ENCODE peak calls at places on chromosome X, in five cellular contexts. One of them, this sample, is unnamed.

GRCh38 chrX:100328342-100328741 is 81.7 kb downstream of the PCDH19 start:
- DNase-seq in glutamatergic neuron: no peak
- DNase-seq in left lung: no peak
- DNase-seq in stomach: no peak
- DNase-seq in fibroblast of lung: no peak
- DNase-seq in this sample: no peak

GRCh38 chrX:54999717-55000598 is at the start of gene APEX2:
- DNase-seq in glutamatergic neuron: peak; percentile 83
- DNase-seq in left lung: peak; percentile 92
- DNase-seq in stomach: peak; percentile 89
- DNase-seq in fibroblast of lung: peak; percentile 92
- DNase-seq in this sample: peak; percentile 91

GRCh38 chrX:1778817-1779216 is 164.0 kb downstream of the ASMT start:
- DNase-seq in glutamatergic neuron: no peak
- DNase-seq in left lung: no peak
- DNase-seq in stomach: no peak
- DNase-seq in fibroblast of lung: no peak
- DNase-seq in this sample: no peak

GRCh38 chrX:85244411-85245210 is 820 bp downstream of the ZNF711 start:
- DNase-seq in glutamatergic neuron: peak; percentile 28
- DNase-seq in left lung: no peak
- DNase-seq in stomach: no peak
- DNase-seq in fibroblast of lung: peak; percentile 23
- DNase-seq in this sample: peak; percentile 40

GRCh38 chrX:45050558-45050957 is 150.1 kb downstream of the DIPK2B start:
- DNase-seq in glutamatergic neuron: no peak
- DNase-seq in left lung: no peak
- DNase-seq in stomach: no peak
- DNase-seq in fibroblast of lung: no peak
- DNase-seq in this sample: no peak

GRCh38 chrX:100995469-100995868 is 26.0 kb downstream of the ARL13A start:
- DNase-seq in glutamatergic neuron: no peak
- DNase-seq in left lung: no peak
- DNase-seq in stomach: no peak
- DNase-seq in fibroblast of lung: peak; percentile 56
- DNase-seq in this sample: no peak

GRCh38 chrX:9842541-9842940 is 56.3 kb downstream of the SHROOM2 start:
- DNase-seq in glutamatergic neuron: no peak
- DNase-seq in left lung: no peak
- DNase-seq in stomach: no peak
- DNase-seq in fibroblast of lung: no peak
- DNase-seq in this sample: no peak

GRCh38 chrX:111490683-111491082 is 20.8 kb upstream of the SERTM2 start:
- DNase-seq in glutamatergic neuron: no peak
- DNase-seq in left lung: no peak
- DNase-seq in stomach: no peak
- DNase-seq in fibroblast of lung: no peak
- DNase-seq in this sample: no peak

GRCh38 chrX:45749375-45749774 is 548.7 kb upstream of the DIPK2B start:
- DNase-seq in glutamatergic neuron: no peak
- DNase-seq in left lung: no peak
- DNase-seq in stomach: no peak
- DNase-seq in fibroblast of lung: peak; percentile 50
- DNase-seq in this sample: no peak

GRCh38 chrX:17183566-17183965 is 191.4 kb upstream of the NHS start:
- DNase-seq in glutamatergic neuron: no peak
- DNase-seq in left lung: no peak
- DNase-seq in stomach: no peak
- DNase-seq in fibroblast of lung: no peak
- DNase-seq in this sample: no peak

GRCh38 chrX:9980927-9981326 is 13.8 kb downstream of the CLDN34 start:
- DNase-seq in glutamatergic neuron: no peak
- DNase-seq in left lung: no peak
- DNase-seq in stomach: no peak
- DNase-seq in fibroblast of lung: no peak
- DNase-seq in this sample: no peak

GRCh38 chrX:15606064-15606590 is 5.4 kb upstream of the ACE2 start:
- DNase-seq in glutamatergic neuron: no peak
- DNase-seq in left lung: no peak
- DNase-seq in stomach: no peak
- DNase-seq in fibroblast of lung: no peak
- DNase-seq in this sample: no peak

GRCh38 chrX:11180571-11180970 is 69.4 kb downstream of the HCCS start:
- DNase-seq in glutamatergic neuron: no peak
- DNase-seq in left lung: no peak
- DNase-seq in stomach: no peak
- DNase-seq in fibroblast of lung: peak; percentile 14
- DNase-seq in this sample: no peak

GRCh38 chrX:151239748-151240147 is 63.4 kb downstream of the GPR50 start:
- DNase-seq in glutamatergic neuron: no peak
- DNase-seq in left lung: no peak
- DNase-seq in stomach: no peak
- DNase-seq in fibroblast of lung: no peak
- DNase-seq in this sample: no peak

GRCh38 chrX:154730271-154730883 is 20.5 kb downstream of the GAB3 start:
- DNase-seq in glutamatergic neuron: no peak
- DNase-seq in left lung: no peak
- DNase-seq in stomach: no peak
- DNase-seq in fibroblast of lung: peak; percentile 88
- DNase-seq in this sample: no peak

GRCh38 chrX:37921758-37922157 is 74.4 kb upstream of the DYNLT3 start:
- DNase-seq in glutamatergic neuron: no peak
- DNase-seq in left lung: no peak
- DNase-seq in stomach: no peak
- DNase-seq in fibroblast of lung: peak; percentile 8
- DNase-seq in this sample: no peak

GRCh38 chrX:16319929-16320328 is 152.6 kb downstream of the MAGEB17 start:
- DNase-seq in glutamatergic neuron: no peak
- DNase-seq in left lung: no peak
- DNase-seq in stomach: no peak
- DNase-seq in fibroblast of lung: peak; percentile 16
- DNase-seq in this sample: no peak

GRCh38 chrX:18674788-18675735 is 3.2 kb upstream of the RS1 start:
- DNase-seq in glutamatergic neuron: peak; percentile 76
- DNase-seq in left lung: peak; percentile 74
- DNase-seq in stomach: peak; percentile 74
- DNase-seq in fibroblast of lung: peak; percentile 75
- DNase-seq in this sample: peak; percentile 90

GRCh38 chrX:139759637-139760036 is 51.7 kb upstream of the MCF2 start:
- DNase-seq in glutamatergic neuron: no peak
- DNase-seq in left lung: no peak
- DNase-seq in stomach: no peak
- DNase-seq in fibroblast of lung: peak; percentile 44
- DNase-seq in this sample: no peak

GRCh38 chrX:2135421-2135820 is 365.4 kb downstream of the DHRSX start:
- DNase-seq in glutamatergic neuron: no peak
- DNase-seq in left lung: no peak
- DNase-seq in stomach: no peak
- DNase-seq in fibroblast of lung: no peak
- DNase-seq in this sample: no peak

GRCh38 chrX:154396948-154397887 is 959 bp upstream of the RPL10 start:
- DNase-seq in glutamatergic neuron: peak; percentile 79
- DNase-seq in left lung: peak; percentile 79
- DNase-seq in stomach: peak; percentile 73
- DNase-seq in fibroblast of lung: peak; percentile 60
- DNase-seq in this sample: peak; percentile 82

GRCh38 chrX:132467029-132467428 is 21.8 kb downstream of the MBNL3 start:
- DNase-seq in glutamatergic neuron: no peak
- DNase-seq in left lung: no peak
- DNase-seq in stomach: no peak
- DNase-seq in fibroblast of lung: peak; percentile 25
- DNase-seq in this sample: no peak

GRCh38 chrX:82458207-82458754 is 1049.8 kb upstream of the POU3F4 start:
- DNase-seq in glutamatergic neuron: no peak
- DNase-seq in left lung: no peak
- DNase-seq in stomach: no peak
- DNase-seq in fibroblast of lung: no peak
- DNase-seq in this sample: no peak

GRCh38 chrX:118360429-118361125 is 14.7 kb downstream of the WDR44 start:
- DNase-seq in glutamatergic neuron: no peak
- DNase-seq in left lung: no peak
- DNase-seq in stomach: no peak
- DNase-seq in fibroblast of lung: no peak
- DNase-seq in this sample: no peak

GRCh38 chrX:153032397-153033118 is 23.7 kb upstream of the PNMA3 start:
- DNase-seq in glutamatergic neuron: peak; percentile 79
- DNase-seq in left lung: peak; percentile 71
- DNase-seq in stomach: peak; percentile 75
- DNase-seq in fibroblast of lung: peak; percentile 33
- DNase-seq in this sample: peak; percentile 65

GRCh38 chrX:135893294-135893817 is at the start of the genes CT45A10 and SAGE1:
- DNase-seq in glutamatergic neuron: no peak
- DNase-seq in left lung: no peak
- DNase-seq in stomach: no peak
- DNase-seq in fibroblast of lung: no peak
- DNase-seq in this sample: no peak

GRCh38 chrX:389021-389441 is 2.3 kb upstream of the PPP2R3B start:
- DNase-seq in glutamatergic neuron: no peak
- DNase-seq in left lung: no peak
- DNase-seq in stomach: no peak
- DNase-seq in fibroblast of lung: no peak
- DNase-seq in this sample: no peak

GRCh38 chrX:118552501-118552900 is 56.9 kb downstream of the DOCK11 start:
- DNase-seq in glutamatergic neuron: no peak
- DNase-seq in left lung: peak; percentile 44
- DNase-seq in stomach: no peak
- DNase-seq in fibroblast of lung: peak; percentile 68
- DNase-seq in this sample: no peak

GRCh38 chrX:65723706-65724105 is 56.3 kb downstream of the MSN start:
- DNase-seq in glutamatergic neuron: no peak
- DNase-seq in left lung: no peak
- DNase-seq in stomach: no peak
- DNase-seq in fibroblast of lung: no peak
- DNase-seq in this sample: peak; percentile 65

GRCh38 chrX:23008431-23009099 is 8.8 kb downstream of the DDX53 start:
- DNase-seq in glutamatergic neuron: no peak
- DNase-seq in left lung: no peak
- DNase-seq in stomach: no peak
- DNase-seq in fibroblast of lung: peak; percentile 59
- DNase-seq in this sample: no peak

GRCh38 chrX:79524642-79525041 is 157.5 kb upstream of the ITM2A start:
- DNase-seq in glutamatergic neuron: no peak
- DNase-seq in left lung: no peak
- DNase-seq in stomach: no peak
- DNase-seq in fibroblast of lung: no peak
- DNase-seq in this sample: no peak
- TF ChIP-seq CTCF in glutamatergic neuron: no peak
- TF ChIP-seq CTCF in left lung: no peak
- TF ChIP-seq CTCF in stomach: no peak
- TF ChIP-seq CTCF in fibroblast of lung: no peak
- TF ChIP-seq CTCF in this sample: peak; percentile 63

DNA sequence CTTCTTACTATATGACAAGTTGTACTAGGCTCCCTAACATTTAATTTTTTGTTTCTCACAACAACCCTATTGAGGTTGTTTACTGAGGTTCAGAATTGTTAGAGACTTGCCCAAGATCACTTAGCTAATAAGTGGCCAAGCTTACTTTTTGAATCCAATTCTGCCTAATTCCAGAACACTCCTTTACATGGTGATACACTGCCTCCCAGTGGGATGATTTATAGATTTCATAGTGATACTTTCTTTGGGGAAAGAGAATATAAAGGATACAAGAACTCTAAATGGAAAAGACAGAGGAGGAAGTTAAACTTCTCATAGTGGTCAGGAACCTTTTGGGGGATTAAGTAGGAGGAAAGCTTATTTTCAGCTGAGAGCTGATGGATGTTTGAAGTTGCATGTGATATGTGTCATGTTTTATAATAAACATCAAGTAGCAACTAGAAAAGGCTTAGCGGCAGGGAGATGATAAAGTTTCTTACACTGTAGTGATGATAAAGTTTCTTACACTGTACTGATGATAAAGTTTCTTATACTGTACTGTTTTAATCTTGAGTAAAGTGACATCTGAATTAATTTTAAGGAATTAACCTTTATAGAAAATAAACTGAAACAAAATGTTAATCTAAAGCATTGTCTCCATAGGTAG is 15.3 kb downstream of the STAG2 start:
- DNase-seq in glutamatergic neuron: no peak
- DNase-seq in left lung: no peak
- DNase-seq in stomach: no peak
- DNase-seq in fibroblast of lung: peak; percentile 68
- DNase-seq in this sample: no peak
- TF ChIP-seq CTCF in glutamatergic neuron: no peak
- TF ChIP-seq CTCF in left lung: peak; percentile 19
- TF ChIP-seq CTCF in stomach: peak; percentile 6
- TF ChIP-seq CTCF in fibroblast of lung: peak; percentile 13
- TF ChIP-seq CTCF in this sample: no peak

GRCh38 chrX:41276661-41277506 is 57.1 kb upstream of the DDX3X start:
- DNase-seq in glutamatergic neuron: no peak
- DNase-seq in left lung: no peak
- DNase-seq in stomach: no peak
- DNase-seq in fibroblast of lung: peak; percentile 16
- DNase-seq in this sample: no peak

GRCh38 chrX:41273638-41274037 is 60.3 kb upstream of the DDX3X start:
- DNase-seq in glutamatergic neuron: no peak
- DNase-seq in left lung: no peak
- DNase-seq in stomach: no peak
- DNase-seq in fibroblast of lung: no peak
- DNase-seq in this sample: no peak

GRCh38 chrX:41275661-41276609 is 58.0 kb upstream of the DDX3X start:
- DNase-seq in glutamatergic neuron: peak; percentile 77
- DNase-seq in left lung: peak; percentile 75
- DNase-seq in stomach: peak; percentile 62
- DNase-seq in fibroblast of lung: peak; percentile 73
- DNase-seq in this sample: peak; percentile 50
- TF ChIP-seq CTCF in glutamatergic neuron: no peak
- TF ChIP-seq CTCF in left lung: peak; percentile 32
- TF ChIP-seq CTCF in stomach: no peak
- TF ChIP-seq CTCF in fibroblast of lung: peak; percentile 36
- TF ChIP-seq CTCF in this sample: peak; percentile 55

GRCh38 chrX:149881081-149881711 is at the start of gene MAGEA8:
- DNase-seq in glutamatergic neuron: no peak
- DNase-seq in left lung: no peak
- DNase-seq in stomach: no peak
- DNase-seq in fibroblast of lung: no peak
- DNase-seq in this sample: no peak
- TF ChIP-seq CTCF in glutamatergic neuron: no peak
- TF ChIP-seq CTCF in left lung: no peak
- TF ChIP-seq CTCF in stomach: no peak
- TF ChIP-seq CTCF in fibroblast of lung: no peak
- TF ChIP-seq CTCF in this sample: peak; percentile 52

DNA sequence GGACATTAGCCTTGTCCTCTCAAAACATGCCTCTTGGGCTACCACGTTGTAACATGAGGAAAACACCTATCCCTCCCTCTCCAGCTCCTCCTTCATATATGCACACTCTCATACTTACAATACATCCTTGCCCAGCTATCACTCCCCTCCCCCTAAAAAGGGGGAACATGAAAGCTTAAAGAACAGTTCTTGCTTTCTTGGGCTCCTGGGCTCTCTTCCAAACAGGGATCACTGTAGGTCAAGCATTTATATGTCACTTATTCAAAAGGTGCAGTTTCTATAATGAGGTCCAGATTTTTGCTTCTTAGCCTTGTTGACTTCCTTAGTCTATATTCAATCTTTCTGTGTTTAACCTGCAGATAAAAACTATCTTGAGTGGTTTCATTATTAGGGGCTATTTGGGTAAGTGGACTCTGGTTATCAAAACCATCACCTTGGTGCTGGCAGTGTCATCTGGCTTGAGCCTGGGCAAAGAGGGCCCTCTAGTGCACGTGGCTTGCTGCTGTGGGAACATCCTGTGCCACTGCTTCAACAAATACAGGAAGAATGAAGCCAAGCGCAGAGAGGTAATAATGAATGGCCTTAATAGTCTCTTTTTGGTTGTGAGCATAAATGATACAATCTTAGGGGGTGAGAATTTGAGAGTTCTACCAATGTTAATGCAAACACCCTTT is 119.4 kb downstream of the AKAP4 start:
- DNase-seq in glutamatergic neuron: peak; percentile 36
- DNase-seq in left lung: peak; percentile 62
- DNase-seq in stomach: peak; percentile 54
- DNase-seq in fibroblast of lung: peak; percentile 23
- DNase-seq in this sample: no peak
- TF ChIP-seq CTCF in glutamatergic neuron: no peak
- TF ChIP-seq CTCF in left lung: no peak
- TF ChIP-seq CTCF in stomach: no peak
- TF ChIP-seq CTCF in fibroblast of lung: peak; percentile 19
- TF ChIP-seq CTCF in this sample: peak; percentile 39

This sample was measured in GM06990.